ENCODE peak calls at places on chromosome 1, in seven cellular contexts. J, V, O, S, C, I and L are unnamed samples.

GRCh38 chr1:217482356-217483102 is 148.4 kb downstream of the GPATCH2 start:
- DNase-seq in J (peak; percentile 70), S (peak; percentile 78), I (no peak), V (peak; percentile 43), C (peak; percentile 18), O (peak; percentile 83), L (peak; percentile 28)

GRCh38 chr1:234586304-234586703 is 23.7 kb downstream of the IRF2BP2 start:
- DNase-seq in C (no peak), V (no peak), S (no peak), O (no peak), J (no peak), I (no peak), L (no peak)

GRCh38 chr1:5682626-5683235 is 309.5 kb downstream of the NPHP4 start:
- DNase-seq in S (no peak), J (no peak), I (no peak), V (no peak), C (no peak), O (no peak), L (no peak)

GRCh38 chr1:64038965-64039926 is 164.2 kb upstream of the UBE2U start:
- DNase-seq in O (peak; percentile 95), I (no peak), V (no peak), C (no peak), S (peak; percentile 96), J (peak; percentile 95), L (no peak)

GRCh38 chr1:97243973-97244560 is 522.5 kb downstream of the PTBP2 start:
- DNase-seq in J (peak; percentile 52), S (peak; percentile 43), V (peak; percentile 11), O (peak; percentile 23), C (no peak), I (no peak), L (no peak)

GRCh38 chr1:71719330-71719729 is 563.0 kb downstream of the NEGR1 start:
- DNase-seq in C (no peak), S (no peak), O (no peak), I (no peak), V (no peak), J (no peak), L (no peak)

GRCh38 chr1:235455097-235455496 is 49.2 kb downstream of the B3GALNT2 start:
- DNase-seq in O (no peak), J (no peak), I (no peak), S (no peak), C (no peak), V (no peak), L (no peak)

GRCh38 chr1:206873603-206874188 is 8.3 kb downstream of the IL20 start:
- DNase-seq in I (no peak), J (no peak), O (no peak), V (no peak), C (no peak), S (no peak), L (no peak)

GRCh38 chr1:41917835-41918449 is 780 bp downstream of the HIVEP3 start:
- DNase-seq in S (peak; percentile 52), I (peak; percentile 54), V (peak; percentile 53), C (peak; percentile 37), O (peak; percentile 26), J (peak; percentile 37), L (peak; percentile 35)

GRCh38 chr1:33624991-33625870 is 152.8 kb downstream of the ZSCAN20 start:
- DNase-seq in J (no peak), S (no peak), I (no peak), C (peak; percentile 18), V (peak; percentile 52), O (no peak), L (no peak)

GRCh38 chr1:226894826-226895225 is 24.4 kb downstream of the PSEN2 start:
- DNase-seq in V (no peak), O (no peak), C (no peak), I (no peak), J (no peak), S (no peak), L (no peak)

GRCh38 chr1:246041360-246041759 is 465.7 kb downstream of the SMYD3 start:
- DNase-seq in V (no peak), J (no peak), I (no peak), O (no peak), C (no peak), S (no peak), L (no peak)

GRCh38 chr1:231072054-231072453 is 32.0 kb upstream of the FAM89A start:
- DNase-seq in V (no peak), S (no peak), J (no peak), I (no peak), O (no peak), C (no peak), L (no peak)

GRCh38 chr1:16013220-16013907 is 4.5 kb downstream of the HSPB7 start:
- DNase-seq in O (peak; percentile 56), V (peak; percentile 80), C (peak; percentile 45), S (peak; percentile 79), I (peak; percentile 77), J (peak; percentile 72), L (peak; percentile 69)

GRCh38 chr1:2240251-2241156 is 12.4 kb downstream of the SKI start:
- DNase-seq in I (peak; percentile 85), C (no peak), J (peak; percentile 58), S (peak; percentile 53), O (peak; percentile 65), V (no peak), L (no peak)

GRCh38 chr1:197553281-197553680 is 222.0 kb downstream of the DENND1B start:
- DNase-seq in S (no peak), I (no peak), J (no peak), C (no peak), O (no peak), V (no peak), L (no peak)

GRCh38 chr1:156463874-156464273 is 36.7 kb downstream of the MEF2D start:
- DNase-seq in I (no peak), V (no peak), O (no peak), C (no peak), J (no peak), S (no peak), L (no peak)

GRCh38 chr1:111424281-111424680 is 3.3 kb downstream of the OVGP1 start:
- DNase-seq in V (no peak), I (no peak), S (no peak), C (no peak), O (no peak), J (no peak), L (no peak)

GRCh38 chr1:65471213-65471833 is 50.9 kb downstream of the LEPR start:
- DNase-seq in O (no peak), C (no peak), V (no peak), S (peak; percentile 16), I (no peak), J (peak; percentile 40), L (no peak)

GRCh38 chr1:9291914-9292360 is 757 bp upstream of the SPSB1 start:
- DNase-seq in J (peak; percentile 75), C (no peak), I (peak; percentile 62), S (peak; percentile 79), O (peak; percentile 38), V (no peak), L (no peak)

GRCh38 chr1:3031401-3032221 is 10.3 kb downstream of the ACTRT2 start:
- DNase-seq in C (no peak), J (no peak), I (no peak), S (no peak), V (no peak), O (no peak), L (no peak)

GRCh38 chr1:201487742-201488141 is 18.8 kb upstream of the PHLDA3 start:
- DNase-seq in I (no peak), S (no peak), V (no peak), J (peak; percentile 28), C (no peak), O (peak; percentile 61), L (no peak)

GRCh38 chr1:55235722-55236121 is 20.6 kb upstream of the USP24 start:
- DNase-seq in O (peak; percentile 87), V (no peak), C (no peak), S (peak; percentile 59), I (no peak), J (peak; percentile 54), L (no peak)

DNA sequence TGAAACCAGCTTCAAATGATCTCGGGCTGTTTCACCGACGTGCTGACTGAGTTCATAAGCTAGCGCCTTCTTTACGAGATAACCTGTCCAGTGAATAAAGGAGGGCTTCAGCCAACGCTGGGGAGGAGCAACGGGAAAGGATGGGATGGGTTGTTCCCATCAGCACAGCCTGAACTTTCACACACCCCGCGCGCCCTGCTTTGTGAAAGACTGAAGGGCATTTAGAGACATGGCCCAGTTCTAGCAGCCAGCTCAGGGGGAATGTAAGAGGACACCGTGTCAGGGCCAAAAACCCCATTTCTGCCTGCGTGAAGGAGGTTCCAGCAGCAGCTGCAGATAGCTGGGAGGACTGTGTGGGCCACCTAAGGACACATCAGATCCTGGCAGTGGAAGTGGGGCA is 255.1 kb upstream of the RAB4A start:
- DNase-seq in C (no peak), S (peak; percentile 26), J (no peak), I (no peak), V (no peak), O (no peak), L (no peak)
- TF ChIP-seq CTCF in C (no peak), S (no peak), J (no peak), I (no peak), V (no peak), O (no peak), L (no peak)

DNA sequence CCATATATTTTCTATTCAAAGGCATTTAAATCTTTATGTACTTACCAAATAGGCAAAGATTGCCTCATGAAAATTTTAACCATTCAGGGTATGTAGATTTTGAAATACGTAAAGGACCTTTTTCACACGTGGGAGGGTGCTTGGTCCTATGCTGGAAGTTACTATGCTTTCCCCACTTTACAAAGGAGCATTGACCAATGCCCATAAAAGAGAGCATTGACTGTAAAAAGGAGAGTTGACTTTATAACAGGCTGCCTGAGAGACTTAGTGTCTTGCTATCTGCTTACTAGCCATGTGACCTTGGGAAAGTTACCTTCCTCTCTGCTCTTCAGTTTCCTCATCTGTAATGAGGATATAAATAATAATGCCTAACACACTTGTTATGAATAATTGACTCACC is 346.5 kb downstream of the USH2A start:
- DNase-seq in S (no peak), I (no peak), J (no peak), C (no peak), O (no peak), V (no peak), L (no peak)
- TF ChIP-seq CTCF in S (no peak), I (no peak), J (no peak), C (no peak), O (no peak), V (no peak), L (no peak)

DNA sequence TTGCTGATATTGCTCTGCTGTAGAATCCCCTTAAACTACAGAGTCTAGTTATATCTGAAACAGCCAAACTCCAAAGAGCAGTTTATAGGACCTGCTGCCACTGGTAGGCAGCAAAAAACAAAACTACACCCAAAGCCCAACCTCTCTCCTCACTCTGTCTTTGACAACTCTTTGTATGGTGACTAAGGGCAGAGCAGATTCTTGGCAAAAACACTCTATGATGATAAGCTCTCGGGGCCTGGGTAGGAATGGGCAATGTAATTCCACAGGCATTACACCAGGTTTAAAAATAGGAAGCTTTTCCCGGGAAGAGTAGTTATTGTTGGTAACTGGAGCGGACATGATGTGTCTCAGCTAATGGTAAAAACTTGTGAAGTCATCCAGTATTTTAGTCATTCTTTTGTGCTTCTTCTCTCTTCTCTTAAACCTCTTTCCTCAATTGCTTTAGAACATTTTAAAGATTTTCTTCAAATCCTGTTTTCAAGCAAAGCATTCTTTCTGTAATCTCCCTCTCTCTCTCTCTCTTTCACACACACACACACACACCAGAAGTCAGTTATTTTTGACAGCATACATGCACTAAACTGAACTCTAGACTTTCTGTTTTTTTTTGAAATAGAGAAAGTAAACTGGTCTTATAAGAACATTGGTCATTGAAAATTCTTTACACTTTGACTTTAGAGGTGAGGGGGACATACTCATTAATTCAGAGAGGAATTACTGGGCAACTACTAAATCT is 193.5 kb downstream of the PAPPA2 start:
- DNase-seq in I (no peak), J (peak; percentile 78), V (no peak), S (peak; percentile 23), O (peak; percentile 93), C (no peak), L (no peak)
- TF ChIP-seq CTCF in I (no peak), J (no peak), V (no peak), S (no peak), O (no peak), C (no peak), L (no peak)

GRCh38 chr1:107897428-107898339 is 67.3 kb downstream of the VAV3 start:
- DNase-seq in O (no peak), C (no peak), S (no peak), V (no peak), I (no peak), J (no peak), L (no peak)
- TF ChIP-seq CTCF in O (no peak), C (no peak), S (no peak), V (no peak), I (no peak), J (no peak), L (no peak)